ENCODE peak calls at places on chromosomes 2 and 18, in seven cellular contexts. I, N, R, L, X, K and W are unnamed samples. For H3K4me1 and H3K36me3, the result is how much of the 10 kb centered on the place peaks cover.

GRCh38 chr2:148720501-148720998 is 76.0 kb downstream of the EPC2 start:
- ATAC-seq in I (peak), N (peak), R (peak), L (peak), X (peak), K (no peak), W (no peak)

GRCh38 chr2:60527762-60528161 is 25.7 kb downstream of the BCL11A start:
- ATAC-seq in I (no peak), N (peak), R (no peak), L (no peak), X (no peak), K (no peak), W (no peak)

GRCh38 chr2:19607400-19607799 is 249.0 kb upstream of the OSR1 start:
- ATAC-seq in I (no peak), N (no peak), R (no peak), L (no peak), X (peak), K (no peak), W (no peak)

GRCh38 chr18:61528961-61529360 is 195.7 kb downstream of the CDH20 start:
- ATAC-seq in I (no peak), N (no peak), R (no peak), L (no peak), X (no peak), K (no peak), W (no peak)

GRCh38 chr2:120720746-120721145 is 14.9 kb upstream of the GLI2 start:
- ATAC-seq in I (no peak), N (peak), R (no peak), L (no peak), X (no peak), K (no peak), W (no peak)

GRCh38 chr2:237012021-237012420 is 73.7 kb upstream of the COPS8 start:
- ATAC-seq in I (no peak), N (no peak), R (no peak), L (no peak), X (no peak), K (no peak), W (no peak)

GRCh38 chr2:128439231-128440086 is 120.8 kb upstream of the HS6ST1 start:
- ATAC-seq in I (no peak), N (no peak), R (no peak), L (no peak), X (no peak), K (no peak), W (no peak)

GRCh38 chr2:132824716-132825115 is 154.7 kb upstream of the LYPD1 start:
- ATAC-seq in I (no peak), N (no peak), R (no peak), L (no peak), X (peak), K (no peak), W (no peak)

GRCh38 chr2:77149565-77149964 is 372.6 kb downstream of the LRRTM4 start:
- ATAC-seq in I (no peak), N (no peak), R (no peak), L (no peak), X (no peak), K (no peak), W (no peak)

GRCh38 chr2:98026292-98026691 is 30.5 kb upstream of the TMEM131 start:
- ATAC-seq in I (no peak), N (no peak), R (no peak), L (peak), X (no peak), K (no peak), W (no peak)

GRCh38 chr2:236687296-236687955 is 117.8 kb downstream of the ACKR3 start:
- ATAC-seq in I (no peak), N (peak), R (no peak), L (no peak), X (no peak), K (peak), W (no peak)

GRCh38 chr2:240820014-240820606 is at the start of gene KIF1A:
- ATAC-seq in I (peak), N (no peak), R (no peak), L (no peak), X (peak), K (no peak), W (no peak)

GRCh38 chr2:37775908-37776250 is 104.4 kb upstream of the CDC42EP3 start:
- ATAC-seq in I (no peak), N (no peak), R (no peak), L (no peak), X (peak), K (no peak), W (peak)

GRCh38 chr2:189534854-189535253 is 45.7 kb downstream of the SLC40A1 start:
- ATAC-seq in I (no peak), N (peak), R (peak), L (peak), X (peak), K (peak), W (peak)

GRCh38 chr2:55011741-55012574 is 38.3 kb downstream of the RTN4 start:
- ATAC-seq in I (no peak), N (no peak), R (peak), L (no peak), X (no peak), K (peak), W (no peak)

GRCh38 chr18:47893939-47894699 is 36.3 kb downstream of the SMAD2 start:
- ATAC-seq in I (peak), N (peak), R (no peak), L (no peak), X (no peak), K (no peak), W (no peak)

GRCh38 chr2:135532581-135532980 is 1.3 kb downstream of the R3HDM1 start:
- ATAC-seq in I (no peak), N (no peak), R (no peak), L (no peak), X (no peak), K (no peak), W (no peak)

GRCh38 chr2:135530313-135531230 is at the start of gene ZRANB3:
- ATAC-seq in I (peak), N (peak), R (peak), L (peak), X (peak), K (peak), W (peak)

GRCh38 chr2:135528006-135528405 is 3.0 kb downstream of the ZRANB3 start:
- ATAC-seq in I (no peak), N (no peak), R (no peak), L (no peak), X (no peak), K (no peak), W (no peak)

GRCh38 chr2:135525786-135526185 is 5.2 kb downstream of the ZRANB3 start:
- ATAC-seq in I (no peak), N (no peak), R (no peak), L (no peak), X (no peak), K (no peak), W (no peak)

DNA sequence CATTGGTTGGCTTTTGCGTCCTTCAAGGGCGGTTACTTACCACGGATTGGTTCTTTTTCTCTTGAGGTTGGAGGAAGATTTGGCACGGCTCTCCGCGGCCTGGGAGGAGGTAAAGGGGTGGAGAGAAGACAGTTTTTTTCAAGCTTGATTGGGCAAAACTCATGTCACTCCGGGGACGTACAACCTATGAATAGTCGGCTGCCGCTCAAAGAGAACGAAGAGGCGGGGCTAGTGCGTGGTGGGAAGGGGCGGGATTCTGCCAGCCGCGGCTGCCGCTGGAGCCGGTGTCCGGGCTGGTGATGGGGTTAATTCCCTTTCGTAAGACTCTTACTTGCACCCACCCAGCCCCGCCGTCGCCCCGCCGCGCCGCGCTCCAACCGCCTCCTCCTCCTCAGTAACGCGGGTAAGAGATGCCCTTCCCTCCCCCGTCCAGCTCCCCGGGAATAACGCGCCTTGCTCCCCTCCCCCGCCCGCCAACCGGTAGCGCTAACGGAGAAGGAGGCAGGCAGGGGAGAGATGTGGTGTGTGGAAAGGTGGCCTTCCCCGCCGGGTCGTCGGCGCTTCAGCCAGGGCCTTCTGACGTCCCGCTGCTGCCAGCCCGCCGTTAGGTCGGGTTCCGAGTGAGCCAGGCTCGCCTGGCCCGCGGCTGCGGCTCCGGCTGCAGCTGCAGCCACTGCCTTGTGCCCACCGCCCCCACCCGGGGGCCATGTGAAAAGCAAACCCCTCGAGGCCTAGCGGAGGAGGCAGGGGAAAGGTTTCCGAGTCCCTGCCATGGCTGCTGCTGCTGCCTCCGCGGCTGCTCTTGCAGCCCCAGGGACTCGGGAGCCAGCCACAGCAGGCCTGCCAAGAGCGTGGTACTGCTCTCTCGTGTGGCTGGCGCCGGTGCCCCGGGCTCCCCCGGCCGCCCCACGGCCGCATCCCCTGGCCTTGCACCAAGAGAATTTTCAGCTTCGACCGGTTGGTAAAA is at the start of gene R3HDM1:
- ATAC-seq in I (peak), N (peak), R (peak), L (peak), X (peak), K (peak), W (peak)
- TF ChIP-seq CTCF in I (no peak), N (no peak), R (peak), L (no peak), X (peak), K (no peak), W (peak)

DNA sequence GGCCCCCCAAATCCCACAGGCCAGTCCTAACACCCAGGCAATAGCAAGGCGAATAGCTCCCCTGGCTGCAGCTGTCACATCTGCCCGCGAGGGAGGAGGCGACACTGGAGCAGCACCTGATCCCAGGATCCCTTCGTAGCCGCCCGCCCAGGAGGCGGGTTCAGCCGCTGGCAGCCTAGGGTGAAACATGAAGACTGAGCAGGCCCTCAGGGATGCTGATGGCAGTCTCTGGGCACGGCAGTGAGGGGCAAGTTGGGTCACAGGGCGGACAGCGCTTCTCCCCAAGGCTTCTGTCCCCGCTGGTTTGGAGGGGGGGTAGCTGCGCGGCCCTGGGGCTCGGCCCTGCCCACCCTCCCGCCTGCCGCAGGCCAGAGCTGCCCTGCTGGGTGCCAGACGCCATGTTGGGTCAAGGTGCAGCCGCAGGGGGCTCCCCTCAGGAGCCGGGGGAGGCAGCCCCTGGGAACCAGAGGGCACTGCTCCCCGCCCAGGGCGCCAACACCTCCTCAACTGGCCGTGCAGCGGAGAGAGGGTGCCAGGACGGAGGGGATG is 1.9 kb downstream of the DNMT3A start:
- ATAC-seq in I (no peak), N (peak), R (peak), L (peak), X (no peak), K (peak), W (no peak)
- H3K4me1 ChIP-seq in I (under half), N (half or more), R (under half), L (under half), X (under half), K (under half), W (under half)

GRCh38 chr18:12012697-12013096 is 31.4 kb downstream of the IMPA2 start:
- ATAC-seq in I (no peak), N (no peak), R (no peak), L (no peak), X (no peak), K (no peak), W (no peak)

GRCh38 chr18:12013186-12013916 is 32.0 kb downstream of the IMPA2 start:
- ATAC-seq in I (no peak), N (no peak), R (no peak), L (no peak), X (no peak), K (no peak), W (no peak)

GRCh38 chr18:12010187-12010802 is 29.0 kb downstream of the IMPA2 start:
- ATAC-seq in I (no peak), N (no peak), R (no peak), L (no peak), X (no peak), K (no peak), W (no peak)

GRCh38 chr18:12011199-12011961 is 30.1 kb downstream of the IMPA2 start:
- ATAC-seq in I (no peak), N (no peak), R (no peak), L (no peak), X (no peak), K (peak), W (no peak)

DNA sequence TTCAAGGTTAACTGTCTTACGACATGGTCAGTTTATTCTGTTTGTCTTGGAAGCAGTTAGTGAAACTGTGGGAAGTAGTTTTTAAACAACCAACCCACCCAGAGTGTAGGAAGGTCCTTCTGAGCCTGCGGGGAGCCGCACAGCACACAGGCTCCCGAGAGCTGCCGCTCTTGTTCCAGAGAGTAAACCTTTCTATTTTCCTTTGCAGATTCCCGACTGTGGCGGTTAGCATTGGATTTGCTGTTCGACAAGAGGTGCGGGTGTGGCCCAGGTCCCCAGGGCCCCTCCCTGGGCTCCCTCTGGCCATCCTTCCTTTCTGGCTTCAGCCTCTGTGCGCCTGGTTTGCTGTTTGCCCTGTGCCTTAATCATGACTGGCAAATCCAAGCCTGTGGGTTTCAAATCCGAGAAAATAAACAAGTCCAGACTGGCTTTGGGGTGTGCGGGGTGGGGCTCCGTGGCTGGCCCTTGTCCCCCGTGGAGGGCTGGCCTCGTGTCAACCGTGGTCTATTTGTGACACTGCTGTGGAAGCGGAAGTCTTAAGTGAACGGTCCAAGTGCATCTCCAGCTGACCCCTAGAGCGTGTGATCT is 30.7 kb downstream of the IMPA2 start:
- ATAC-seq in I (no peak), N (peak), R (no peak), L (peak), X (peak), K (peak), W (no peak)
- H3K36me3 ChIP-seq in I (under half), N (under half), R (half or more), L (under half), X (under half), K (under half), W (half or more)

GRCh38 chr18:3716116-3716660 is 266.2 kb downstream of the TGIF1 start:
- ATAC-seq in I (no peak), N (no peak), R (no peak), L (no peak), X (no peak), K (no peak), W (no peak)
- TF ChIP-seq CTCF in I (no peak), N (no peak), R (no peak), L (no peak), X (no peak), K (no peak), W (no peak)

GRCh38 chr2:105076121-105076520 is 38.3 kb downstream of the MRPS9 start:
- ATAC-seq in I (no peak), N (no peak), R (no peak), L (no peak), X (no peak), K (no peak), W (no peak)
- H3K4me1 ChIP-seq in I (under half), N (under half), R (under half), L (under half), X (under half), K (under half), W (under half)

DNA sequence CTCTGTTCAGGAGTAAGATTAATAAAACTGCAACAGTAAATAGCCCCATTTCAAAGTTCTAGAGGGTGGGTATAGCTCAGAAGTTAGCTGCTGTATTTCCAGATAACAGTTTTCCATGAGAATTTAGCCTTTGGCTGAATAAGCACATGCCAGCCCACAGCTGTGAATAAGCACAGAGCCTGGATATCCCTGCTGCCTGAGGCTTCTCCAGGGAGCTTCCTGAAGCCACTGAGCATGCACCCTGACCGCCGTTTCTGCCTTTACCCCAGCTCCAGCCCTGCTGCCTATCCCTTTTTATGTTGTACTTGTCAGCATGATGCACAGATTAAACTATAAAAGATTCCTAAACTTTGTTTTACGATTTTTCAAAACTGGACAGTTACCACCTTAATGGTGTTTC is 85.3 kb downstream of the FEZ2 start:
- ATAC-seq in I (no peak), N (no peak), R (no peak), L (no peak), X (no peak), K (no peak), W (no peak)
- H3K36me3 ChIP-seq in I (half or more), N (half or more), R (half or more), L (under half), X (half or more), K (under half), W (under half)

GRCh38 chr2:85769236-85769986 is 15.6 kb downstream of the ATOH8 start:
- ATAC-seq in I (peak), N (no peak), R (peak), L (no peak), X (no peak), K (no peak), W (no peak)
- TF ChIP-seq CTCF in I (no peak), N (peak), R (peak), L (no peak), X (peak), K (no peak), W (peak)

GRCh38 chr2:156083707-156084494 is 248.6 kb downstream of the NR4A2 start:
- ATAC-seq in I (no peak), N (no peak), R (no peak), L (peak), X (no peak), K (no peak), W (no peak)

GRCh38 chr2:156088598-156088997 is 243.9 kb downstream of the NR4A2 start:
- ATAC-seq in I (no peak), N (no peak), R (no peak), L (no peak), X (no peak), K (no peak), W (no peak)

GRCh38 chr2:156087875-156088274 is 244.6 kb downstream of the NR4A2 start:
- ATAC-seq in I (no peak), N (no peak), R (no peak), L (no peak), X (no peak), K (no peak), W (no peak)
- H3K4me1 ChIP-seq in I (under half), N (under half), R (under half), L (under half), X (under half), K (under half), W (under half)

DNA sequence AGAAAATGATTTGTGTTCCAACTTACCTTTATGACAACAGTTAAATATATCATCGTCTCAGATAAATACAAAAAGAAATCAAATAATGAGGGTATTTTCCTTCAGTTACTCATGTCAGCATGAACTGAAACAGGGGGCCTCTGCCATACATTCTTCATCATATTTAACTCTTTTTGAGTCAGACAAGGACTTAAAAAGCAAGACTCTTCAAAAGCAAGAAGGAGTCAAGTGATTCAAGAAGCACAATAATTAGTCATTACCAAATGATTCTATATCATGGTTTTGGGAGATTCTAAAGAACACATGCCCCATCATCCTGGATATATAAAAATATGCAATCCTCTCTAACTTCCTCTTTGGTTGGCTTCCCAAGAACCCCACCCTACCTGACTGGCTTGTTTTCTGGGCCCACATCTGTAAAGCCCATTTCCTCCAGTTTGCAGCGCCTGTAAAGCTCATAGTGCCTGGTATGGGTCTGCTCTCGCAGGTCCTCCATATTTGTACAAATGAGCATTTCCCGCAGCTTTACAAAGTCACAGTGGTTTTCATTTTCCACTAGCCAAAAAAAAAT is 49.7 kb downstream of the SEPTIN10 start:
- ATAC-seq in I (no peak), N (peak), R (no peak), L (peak), X (no peak), K (no peak), W (no peak)
- H3K36me3 ChIP-seq in I (under half), N (under half), R (half or more), L (under half), X (under half), K (under half), W (under half)

GRCh38 chr18:11165952-11166351 is 16.6 kb upstream of the PIEZO2 start:
- ATAC-seq in I (no peak), N (no peak), R (no peak), L (no peak), X (no peak), K (no peak), W (no peak)

GRCh38 chr18:11165138-11165537 is 15.8 kb upstream of the PIEZO2 start:
- ATAC-seq in I (no peak), N (no peak), R (no peak), L (no peak), X (no peak), K (no peak), W (no peak)

GRCh38 chr18:11162889-11163288 is 13.5 kb upstream of the PIEZO2 start:
- ATAC-seq in I (no peak), N (no peak), R (no peak), L (no peak), X (no peak), K (no peak), W (no peak)

GRCh38 chr18:11160303-11160702 is 10.9 kb upstream of the PIEZO2 start:
- ATAC-seq in I (no peak), N (no peak), R (no peak), L (no peak), X (no peak), K (no peak), W (no peak)

GRCh38 chr18:11163668-11164067 is 14.3 kb upstream of the PIEZO2 start:
- ATAC-seq in I (peak), N (peak), R (no peak), L (peak), X (peak), K (peak), W (peak)
- TF ChIP-seq CTCF in I (peak), N (peak), R (no peak), L (no peak), X (peak), K (peak), W (no peak)